ENCODE peak calls at places on chromosomes 13 and 19, in eight cellular contexts. G, P, I, V, W, F, L and T are unnamed samples.

GRCh38 chr13:47869780-47870179 is 131.3 kb downstream of the SUCLA2 start:
- DNase-seq in I (no peak), P (no peak), F (no peak), G (no peak), W (no peak), V (no peak), L (no peak), T (no peak)

GRCh38 chr19:33403221-33403972 is 29.9 kb downstream of the CEBPG start:
- DNase-seq in W (peak), F (no peak), I (no peak), L (no peak), P (no peak), G (peak), V (no peak), T (peak)

GRCh38 chr13:80048030-80048429 is 292.9 kb downstream of the SPRY2 start:
- DNase-seq in F (no peak), I (no peak), V (no peak), L (no peak), G (no peak), P (no peak), W (no peak), T (peak)

GRCh38 chr19:47381653-47382279 is 32.7 kb downstream of the DHX34 start:
- DNase-seq in P (no peak), G (no peak), F (peak), I (no peak), V (no peak), W (no peak), L (peak), T (peak)

GRCh38 chr19:47228937-47229673 is 1.9 kb downstream of the BBC3 start:
- DNase-seq in L (peak), G (no peak), F (peak), W (peak), P (peak), I (no peak), V (peak), T (peak)

GRCh38 chr13:38951525-38952313 is 38.9 kb downstream of the STOML3 start:
- DNase-seq in W (peak), L (no peak), P (no peak), G (no peak), F (no peak), I (no peak), V (no peak), T (no peak)

GRCh38 chr19:661427-662196 is 1.4 kb downstream of the RNF126 start:
- DNase-seq in P (peak), L (peak), G (no peak), W (peak), V (no peak), I (no peak), F (peak), T (peak)

GRCh38 chr13:42859760-42860159 is 78.4 kb downstream of the FAM216B start:
- DNase-seq in I (no peak), L (no peak), W (no peak), V (no peak), F (no peak), P (no peak), G (no peak), T (no peak)

GRCh38 chr19:18940791-18941627 is at the start of gene HOMER3:
- DNase-seq in G (peak), I (peak), W (peak), P (peak), L (peak), F (peak), V (peak), T (peak)

GRCh38 chr19:49489601-49490167 is 2.3 kb downstream of the RPL13A start:
- DNase-seq in P (no peak), F (no peak), L (peak), V (peak), I (no peak), W (no peak), G (no peak), T (no peak)

GRCh38 chr13:95607363-95607762 is 37.1 kb downstream of the DZIP1 start:
- DNase-seq in G (no peak), F (no peak), I (no peak), L (no peak), V (no peak), W (peak), P (no peak), T (no peak)

GRCh38 chr13:44576396-44577235 is 486 bp upstream of the TSC22D1 start:
- DNase-seq in P (peak), W (no peak), I (no peak), L (peak), F (peak), G (peak), V (peak), T (no peak)

GRCh38 chr19:6012416-6013170 is 34.7 kb upstream of the RANBP3 start:
- DNase-seq in I (no peak), L (no peak), G (no peak), W (no peak), F (no peak), V (no peak), P (no peak), T (peak)

GRCh38 chr19:21851596-21852345 is 15.8 kb upstream of the ZNF43 start:
- DNase-seq in I (peak), G (peak), L (peak), W (peak), F (peak), P (peak), V (no peak), T (peak)

GRCh38 chr19:56611288-56611687 is 16.2 kb downstream of the ZNF71 start:
- DNase-seq in W (no peak), V (no peak), I (no peak), P (no peak), G (no peak), F (no peak), L (no peak), T (no peak)

GRCh38 chr19:56603829-56604228 is 8.7 kb downstream of the ZNF71 start:
- DNase-seq in P (no peak), F (no peak), V (no peak), W (no peak), I (no peak), G (no peak), L (no peak), T (no peak)

GRCh38 chr19:56612737-56613136 is 17.6 kb downstream of the ZNF71 start:
- DNase-seq in L (no peak), V (no peak), W (no peak), F (no peak), I (no peak), P (no peak), G (no peak), T (no peak)

GRCh38 chr19:56613639-56614038 is 18.5 kb downstream of the ZNF71 start:
- DNase-seq in G (no peak), W (no peak), F (no peak), L (no peak), P (no peak), V (no peak), I (no peak), T (no peak)

GRCh38 chr19:56608274-56608964 is 13.3 kb downstream of the ZNF71 start:
- DNase-seq in I (no peak), G (no peak), P (no peak), W (no peak), L (no peak), F (no peak), V (no peak), T (no peak)
- H3K4me3 ChIP-seq in I (no peak), G (no peak), P (no peak), W (no peak), L (no peak), F (no peak), V (no peak), T (no peak)

GRCh38 chr13:50550151-50550550 is 293.3 kb downstream of the DLEU7 start:
- DNase-seq in I (no peak), W (no peak), G (no peak), L (no peak), F (no peak), V (no peak), P (no peak), T (no peak)

GRCh38 chr13:50543767-50544166 is 299.7 kb downstream of the DLEU7 start:
- DNase-seq in L (no peak), I (no peak), W (peak), V (peak), P (no peak), F (no peak), G (peak), T (no peak)

GRCh38 chr13:50549221-50549942 is 294.1 kb downstream of the DLEU7 start:
- DNase-seq in I (no peak), P (no peak), F (no peak), W (no peak), V (no peak), G (no peak), L (no peak), T (no peak)

GRCh38 chr13:50539791-50540530 is 303.5 kb downstream of the DLEU7 start:
- DNase-seq in L (no peak), F (no peak), W (peak), V (no peak), G (no peak), I (no peak), P (no peak), T (no peak)

DNA sequence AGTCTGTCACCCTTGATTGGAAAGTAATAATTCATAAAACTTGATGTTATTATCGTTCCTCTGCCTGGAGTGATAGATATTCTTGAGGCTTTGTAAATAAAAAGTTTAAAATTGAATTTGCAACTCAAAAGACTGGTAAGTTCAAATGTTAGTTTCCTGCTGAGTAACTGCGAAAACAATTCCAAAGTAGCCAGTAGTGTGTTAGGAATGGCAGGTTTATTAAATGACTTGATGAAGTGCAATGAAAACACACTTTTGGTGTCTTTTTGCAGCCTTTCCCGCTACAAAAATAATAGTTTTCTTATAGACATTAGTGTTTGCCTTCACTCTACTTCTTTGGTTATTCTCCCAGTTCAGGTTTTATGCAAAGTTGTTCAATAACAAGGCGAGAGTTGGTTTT is 299.3 kb downstream of the DLEU7 start:
- DNase-seq in W (no peak), I (no peak), G (no peak), L (no peak), V (no peak), P (no peak), F (no peak), T (no peak)
- H3K4me3 ChIP-seq in W (no peak), I (no peak), G (no peak), L (no peak), V (no peak), P (no peak), F (no peak), T (no peak)

GRCh38 chr19:38425222-38425809 is 703 bp downstream of the RASGRP4 start:
- DNase-seq in P (no peak), F (peak), G (no peak), V (no peak), W (no peak), L (no peak), I (no peak), T (no peak)
- H3K4me3 ChIP-seq in P (no peak), F (no peak), G (peak), V (no peak), W (no peak), L (no peak), I (peak), T (no peak)

DNA sequence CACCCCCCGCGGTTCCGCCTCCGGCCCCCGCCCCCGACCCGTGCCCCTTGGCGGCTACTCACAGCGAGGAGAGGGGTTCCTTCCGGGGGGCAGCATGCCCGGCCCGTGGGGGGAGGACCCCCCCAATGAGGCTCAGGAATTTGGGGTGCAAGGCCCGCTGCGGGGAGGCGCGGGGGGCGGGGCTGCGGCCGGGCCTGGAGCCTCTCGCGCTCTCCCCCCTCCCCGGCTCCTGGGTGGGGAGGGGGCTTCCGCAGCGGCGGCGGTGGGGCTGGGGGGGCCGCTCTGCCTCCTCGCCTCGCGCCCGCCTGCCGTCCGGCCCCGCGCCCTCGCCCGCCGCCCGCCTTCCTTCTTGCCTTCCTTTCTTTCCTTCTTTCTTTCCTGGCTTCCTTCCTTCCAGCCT is 353 bp downstream of the LRRC4B start:
- DNase-seq in V (no peak), G (no peak), F (no peak), P (no peak), L (no peak), I (no peak), W (no peak), T (peak)
- H3K4me3 ChIP-seq in V (no peak), G (peak), F (no peak), P (no peak), L (no peak), I (no peak), W (no peak), T (no peak)

DNA sequence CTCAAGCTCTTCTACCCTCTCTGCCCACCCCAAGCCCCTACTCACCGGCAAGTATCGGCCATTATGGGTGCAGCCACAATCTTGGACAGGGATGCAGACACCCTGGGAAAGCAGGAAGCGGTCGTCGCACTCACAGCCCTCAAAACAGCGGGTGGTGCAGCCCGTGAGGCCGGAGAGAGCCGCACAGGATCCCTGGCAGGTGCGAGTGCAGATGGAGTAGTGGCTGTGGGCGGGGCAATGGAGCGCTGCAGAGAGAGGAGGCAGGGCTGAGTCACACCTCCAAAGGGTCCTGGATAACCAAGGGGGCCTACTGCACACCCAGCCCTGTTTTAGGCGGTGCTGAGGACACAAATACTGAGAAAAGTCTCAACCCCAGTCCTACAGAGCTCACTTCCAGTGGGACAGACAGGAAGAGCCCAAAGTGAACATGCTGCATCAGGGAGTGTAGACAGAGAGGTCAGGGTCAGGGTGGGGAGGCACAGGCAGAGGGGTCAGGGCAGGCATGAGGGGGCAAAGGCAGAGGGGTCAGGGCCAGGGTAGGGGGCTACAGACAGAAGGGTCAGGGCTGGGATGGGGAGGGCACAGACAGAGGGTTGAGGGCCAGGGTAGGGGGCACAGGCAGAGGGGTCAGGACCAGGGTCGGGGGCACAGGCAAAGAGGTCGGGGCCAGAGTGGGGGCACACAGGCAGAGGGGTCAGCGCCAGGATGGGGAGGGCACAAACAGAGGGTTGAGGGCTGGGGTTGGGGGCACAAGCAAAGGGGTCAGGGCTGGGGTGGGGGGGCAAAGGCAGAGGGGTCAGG is 24.2 kb upstream of the FBL start:
- DNase-seq in P (peak), L (no peak), F (no peak), G (no peak), W (no peak), I (no peak), V (no peak), T (peak)
- H3K4me3 ChIP-seq in P (no peak), L (no peak), F (no peak), G (no peak), W (no peak), I (no peak), V (no peak), T (no peak)